ENCODE peak calls at places on chromosomes 12 and 14, in four cellular contexts. Y is GM12878, Z is K562, H is HepG2. V is an unnamed sample.
A peak's percentile ranks its signal among the peaks of the same experiment; 100 is the strongest.

GRCh38 chr12:13788626-13789025 is 192.8 kb downstream of the GRIN2B start:
- DNase-seq in Y (no peak), Z (no peak), H (no peak), V (no peak)

GRCh38 chr14:100786131-100786530 is 39.8 kb upstream of the MEG3 start:
- DNase-seq in Y (no peak), Z (no peak), H (no peak), V (no peak)

GRCh38 chr14:99751539-99752485 is 41.4 kb upstream of the EML1 start:
- DNase-seq in Y (no peak), Z (no peak), H (no peak), V (no peak)

GRCh38 chr14:90140956-90141316 is 79.1 kb downstream of the KCNK13 start:
- DNase-seq in Y (no peak), Z (no peak), H (no peak), V (no peak)

GRCh38 chr12:99769581-99769980 is 122.0 kb downstream of the GARIN6 start:
- DNase-seq in Y (no peak), Z (no peak), H (no peak), V (no peak)

GRCh38 chr14:65167072-65167645 is 64.8 kb upstream of the MAX start:
- DNase-seq in Y (no peak), Z (no peak), H (no peak), V (no peak)

GRCh38 chr14:34330846-34331245 is 131.2 kb downstream of the SPTSSA start:
- DNase-seq in Y (no peak), Z (no peak), H (no peak), V (no peak)

GRCh38 chr14:57066887-57067513 is 201.7 kb downstream of the EXOC5 start:
- DNase-seq in Y (no peak), Z (peak; percentile 22), H (peak; percentile 16), V (peak; percentile 62)

GRCh38 chr12:47190271-47190750 is 110.6 kb upstream of the AMIGO2 start:
- DNase-seq in Y (no peak), Z (no peak), H (no peak), V (no peak)

GRCh38 chr12:96981053-96981452 is 74.0 kb downstream of the NEDD1 start:
- DNase-seq in Y (no peak), Z (no peak), H (no peak), V (no peak)

GRCh38 chr14:56390859-56391258 is 188.7 kb upstream of the TMEM260 start:
- DNase-seq in Y (no peak), Z (no peak), H (no peak), V (no peak)

GRCh38 chr14:100875861-100876590 is 27.5 kb downstream of the RTL1 start:
- DNase-seq in Y (no peak), Z (no peak), H (no peak), V (no peak)

GRCh38 chr14:38139926-38140325 is 67.8 kb upstream of the SSTR1 start:
- DNase-seq in Y (no peak), Z (no peak), H (no peak), V (no peak)

GRCh38 chr12:101671157-101671791 is 26.2 kb upstream of the CHPT1 start:
- DNase-seq in Y (peak; percentile 36), Z (no peak), H (no peak), V (no peak)

GRCh38 chr12:89977356-89978185 is 268.9 kb upstream of the ATP2B1 start:
- DNase-seq in Y (no peak), Z (no peak), H (no peak), V (no peak)

GRCh38 chr12:2925322-2925995 is 33.7 kb upstream of the TEAD4 start:
- DNase-seq in Y (no peak), Z (no peak), H (no peak), V (no peak)

GRCh38 chr12:82966160-82966559 is 279.5 kb downstream of the TMTC2 start:
- DNase-seq in Y (no peak), Z (no peak), H (no peak), V (no peak)

GRCh38 chr12:53472183-53472582 is 20.3 kb downstream of the PCBP2 start:
- DNase-seq in Y (no peak), Z (no peak), H (no peak), V (no peak)

GRCh38 chr14:51319181-51319597 is 79.1 kb downstream of the TMX1 start:
- DNase-seq in Y (no peak), Z (no peak), H (no peak), V (no peak)

GRCh38 chr12:12686925-12687324 is 9.1 kb downstream of the GPR19 start:
- DNase-seq in Y (no peak), Z (no peak), H (no peak), V (no peak)

GRCh38 chr12:99658950-99659349 is 11.4 kb downstream of the GARIN6 start:
- DNase-seq in Y (no peak), Z (no peak), H (no peak), V (no peak)

GRCh38 chr14:105145381-105146180 is 23.0 kb downstream of the JAG2 start:
- DNase-seq in Y (no peak), Z (no peak), H (no peak), V (no peak)

GRCh38 chr12:58425481-58426392 is 484.4 kb downstream of the ATP23 start:
- DNase-seq in Y (peak; percentile 73), Z (no peak), H (peak; percentile 37), V (no peak)

GRCh38 chr12:67453181-67453580 is 184.0 kb downstream of the CAND1 start:
- DNase-seq in Y (no peak), Z (no peak), H (no peak), V (no peak)

GRCh38 chr12:49983892-49984291 is 11.1 kb downstream of the AQP6 start:
- DNase-seq in Y (no peak), Z (peak; percentile 30), H (no peak), V (no peak)

GRCh38 chr12:112473056-112473455 is 54.3 kb downstream of the PTPN11 start:
- DNase-seq in Y (no peak), Z (peak; percentile 40), H (no peak), V (peak; percentile 17)

GRCh38 chr12:5124401-5124800 is 80.7 kb downstream of the KCNA5 start:
- DNase-seq in Y (no peak), Z (no peak), H (no peak), V (no peak)

GRCh38 chr12:106576848-106577247 is 6.0 kb upstream of the RFX4 start:
- DNase-seq in Y (no peak), Z (no peak), H (no peak), V (no peak)

GRCh38 chr12:112013601-112014402 is 576 bp downstream of the ERP29 start:
- DNase-seq in Y (peak; percentile 32), Z (peak; percentile 70), H (peak; percentile 84), V (peak; percentile 40)

GRCh38 chr14:103816991-103817390 is 30.4 kb downstream of the PPP1R13B start:
- DNase-seq in Y (no peak), Z (no peak), H (no peak), V (no peak)

DNA sequence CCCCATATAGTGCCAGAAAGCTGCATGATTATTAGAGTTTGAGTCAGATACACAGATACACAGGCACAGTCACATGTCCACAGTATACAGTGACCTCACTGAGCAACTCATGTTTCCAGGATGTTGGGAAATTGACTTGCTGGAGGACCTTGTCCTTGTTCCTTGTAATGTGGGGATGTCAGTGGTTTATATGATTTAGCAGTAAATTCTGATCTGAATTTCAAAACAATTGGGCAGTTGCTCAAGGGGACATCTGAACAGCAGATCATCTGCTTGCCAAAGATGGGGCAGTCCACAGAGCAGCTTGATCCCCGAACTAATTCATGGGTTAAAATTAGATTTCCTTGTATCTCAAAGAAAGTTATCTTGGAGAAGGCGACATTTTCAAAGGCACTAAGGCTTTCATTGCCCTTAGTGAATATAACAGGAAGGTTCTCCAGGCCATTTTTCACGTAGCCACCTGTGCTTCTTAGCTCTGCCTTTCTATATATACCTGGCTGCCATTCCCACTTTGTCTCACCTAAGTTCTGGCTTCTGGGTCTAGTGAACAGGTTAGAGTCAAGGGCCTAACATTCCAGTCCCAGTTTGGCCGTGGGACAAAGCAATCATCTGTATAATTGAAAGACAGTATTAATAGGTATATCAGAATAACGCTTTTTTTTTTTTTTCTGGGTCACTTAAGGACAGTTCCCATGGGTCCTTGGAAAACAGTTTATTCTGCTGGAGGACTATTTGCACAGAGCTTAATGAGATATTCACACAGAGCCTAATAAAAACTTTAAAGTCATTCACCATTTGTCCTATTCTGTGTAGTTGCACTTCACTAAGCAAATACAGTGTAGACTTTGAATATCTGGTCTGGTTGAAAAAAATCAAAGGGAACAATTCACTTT is 64.9 kb upstream of the STRN3 start:
- DNase-seq in Y (no peak), Z (no peak), H (peak; percentile 97), V (no peak)
- TF ChIP-seq TARDBP in Y (no peak), Z (no peak), H (peak; percentile 55), V (no peak)

GRCh38 chr12:122471324-122472226 is 29.2 kb downstream of the ZCCHC8 start:
- DNase-seq in Y (no peak), Z (peak; percentile 51), H (peak; percentile 77), V (peak; percentile 40)
- TF ChIP-seq TARDBP in Y (no peak), Z (no peak), H (peak; percentile 17), V (no peak)

DNA sequence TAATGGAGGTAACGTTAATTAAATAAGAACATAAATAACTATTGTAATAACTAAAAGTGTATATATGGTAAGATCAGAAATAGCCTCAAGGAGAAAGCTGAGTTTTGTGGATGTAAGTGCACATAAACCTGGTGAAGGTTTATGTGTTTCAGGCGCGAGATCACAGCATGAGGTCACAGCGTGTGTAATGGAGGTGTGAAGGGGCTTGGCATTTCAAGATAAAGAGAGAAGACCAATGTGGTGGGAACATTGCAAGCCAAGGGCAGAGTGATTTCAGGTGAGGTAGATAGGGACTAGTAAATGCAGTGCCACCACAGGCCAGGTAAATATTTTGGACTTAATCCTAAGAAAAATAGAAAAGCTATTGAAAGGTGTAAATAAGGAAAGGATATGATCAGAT is 21.7 kb upstream of the KICS2 start:
- DNase-seq in Y (no peak), Z (no peak), H (no peak), V (no peak)
- TF ChIP-seq TARDBP in Y (no peak), Z (no peak), H (no peak), V (no peak)

GRCh38 chr12:45969084-45969483 is 21.3 kb downstream of the SCAF11 start:
- DNase-seq in Y (no peak), Z (no peak), H (no peak), V (no peak)
- TF ChIP-seq TARDBP in Y (no peak), Z (no peak), H (no peak), V (no peak)

V was measured in HEK293T.